ENCODE peak calls at places on chromosome 15, in seven cellular contexts. X, D, Q, O, W, T and P are unnamed samples.

GRCh38 chr15:79849789-79850188 is 47.0 kb downstream of the MTHFS start:
- DNase-seq in T (no peak), X (no peak), W (no peak), D (peak), Q (no peak), O (no peak), P (no peak)

GRCh38 chr15:57236561-57237281 is 139.6 kb upstream of the CGNL1 start:
- DNase-seq in X (no peak), D (no peak), Q (no peak), W (no peak), T (no peak), O (no peak), P (no peak)

GRCh38 chr15:58495836-58496501 is 64.2 kb downstream of the LIPC start:
- DNase-seq in O (no peak), Q (no peak), T (no peak), D (no peak), W (no peak), X (no peak), P (no peak)

GRCh38 chr15:68489426-68489825 is 57.5 kb upstream of the ITGA11 start:
- DNase-seq in Q (no peak), T (no peak), X (no peak), D (no peak), W (no peak), O (no peak), P (no peak)

GRCh38 chr15:44712108-44713005 is 1.0 kb downstream of the B2M start:
- DNase-seq in W (peak), O (no peak), T (peak), D (peak), X (peak), Q (peak), P (peak)

GRCh38 chr15:51377038-51377761 is 35.7 kb downstream of the GLDN start:
- DNase-seq in O (no peak), D (no peak), X (no peak), T (no peak), W (no peak), Q (no peak), P (no peak)

GRCh38 chr15:31465083-31465955 is 138.7 kb downstream of the KLF13 start:
- DNase-seq in W (peak), T (peak), Q (no peak), D (peak), O (no peak), X (no peak), P (no peak)

GRCh38 chr15:58521293-58521991 is 89.7 kb downstream of the LIPC start:
- DNase-seq in D (no peak), T (no peak), O (no peak), W (no peak), X (peak), Q (no peak), P (peak)

GRCh38 chr15:62903437-62903836 is 139.1 kb upstream of the TPM1 start:
- DNase-seq in D (no peak), T (no peak), Q (no peak), X (no peak), W (no peak), O (no peak), P (no peak)

GRCh38 chr15:62889734-62890505 is 152.6 kb upstream of the TPM1 start:
- DNase-seq in D (no peak), Q (no peak), X (no peak), O (no peak), W (no peak), T (no peak), P (no peak)

GRCh38 chr15:31270767-31271166 is 55.9 kb upstream of the KLF13 start:
- DNase-seq in Q (peak), T (peak), X (no peak), O (no peak), W (peak), D (peak), P (no peak)

GRCh38 chr15:64651573-64652260 is 123.7 kb downstream of the RBPMS2 start:
- DNase-seq in X (no peak), D (no peak), T (no peak), Q (no peak), W (no peak), O (no peak), P (no peak)
- TF ChIP-seq POLR2A in X (no peak), D (no peak), T (no peak), Q (no peak), W (no peak), O (no peak), P (no peak)

DNA sequence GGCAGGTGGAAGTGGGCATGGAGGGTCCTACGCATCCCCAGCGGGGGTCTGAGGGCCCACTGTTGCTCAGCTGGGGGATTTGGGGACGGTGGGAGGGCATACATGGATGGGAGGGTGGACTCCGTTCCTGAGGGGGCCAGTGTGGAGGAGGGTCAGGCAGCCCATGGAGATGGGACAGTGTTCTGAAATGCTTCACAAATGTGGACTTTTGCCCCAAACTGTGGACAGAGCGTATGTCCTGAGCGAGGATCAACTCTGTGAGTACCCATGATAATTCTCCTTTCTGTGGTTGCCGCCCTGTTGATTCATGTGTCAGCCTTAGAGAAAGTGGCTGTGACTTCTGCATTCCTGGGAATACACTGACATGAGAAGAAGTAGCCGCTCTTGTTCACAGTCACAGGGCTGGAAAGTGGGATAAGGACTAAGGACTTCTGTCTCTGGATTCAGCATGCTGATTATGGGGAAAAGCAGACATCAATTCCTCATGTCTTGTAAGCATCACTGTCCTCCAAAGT is 33.4 kb downstream of the SMAD3 start:
- DNase-seq in W (no peak), T (no peak), O (no peak), D (no peak), X (no peak), Q (no peak), P (no peak)
- TF ChIP-seq POLR2A in W (no peak), T (no peak), O (no peak), D (no peak), X (no peak), Q (no peak), P (no peak)

DNA sequence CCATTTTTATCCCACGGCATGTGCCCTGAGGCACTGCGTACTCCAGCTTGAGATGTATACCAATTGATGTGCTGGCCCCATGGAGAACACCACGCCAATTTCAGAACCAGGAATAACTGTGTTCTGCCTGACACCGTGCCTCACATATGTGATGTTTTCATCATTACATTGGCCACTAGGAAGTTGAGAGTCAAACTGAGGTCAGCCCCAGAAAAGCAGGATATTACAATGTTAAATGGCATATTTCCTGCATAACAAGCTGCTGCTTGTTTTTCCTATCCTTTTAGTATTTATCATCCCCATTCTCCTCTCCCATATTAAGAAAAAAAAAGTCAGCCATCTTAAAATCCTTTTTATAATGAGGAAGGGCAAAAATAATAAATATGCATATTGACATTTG is 112.8 kb downstream of the UACA start:
- DNase-seq in X (no peak), Q (no peak), W (no peak), O (no peak), T (no peak), D (no peak), P (no peak)
- TF ChIP-seq POLR2A in X (no peak), Q (no peak), W (no peak), O (no peak), T (no peak), D (no peak), P (no peak)

DNA sequence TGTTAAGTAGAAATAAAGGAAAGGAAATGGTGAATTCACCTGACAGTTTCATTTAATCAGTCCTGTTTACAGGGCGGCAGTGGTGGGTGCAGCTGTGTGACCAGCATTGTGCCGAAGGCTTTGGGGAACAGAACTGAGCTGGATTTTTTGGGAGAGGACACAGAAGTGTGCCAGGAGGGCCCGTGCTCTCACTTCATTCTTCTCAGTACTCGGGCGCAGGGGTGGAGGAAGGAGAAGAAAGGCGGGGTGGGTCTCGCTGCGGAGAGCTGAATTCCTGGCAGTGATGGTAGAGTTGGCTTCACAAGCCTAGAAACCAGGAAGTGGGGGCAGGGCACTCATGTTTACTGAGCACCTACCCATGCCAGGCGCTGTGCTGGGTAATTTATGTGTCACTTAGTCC is 64.6 kb downstream of the CRTC3 start:
- DNase-seq in Q (peak), O (no peak), D (peak), X (no peak), T (peak), W (peak), P (no peak)
- TF ChIP-seq POLR2A in Q (no peak), O (no peak), D (peak), X (no peak), T (no peak), W (no peak), P (no peak)

DNA sequence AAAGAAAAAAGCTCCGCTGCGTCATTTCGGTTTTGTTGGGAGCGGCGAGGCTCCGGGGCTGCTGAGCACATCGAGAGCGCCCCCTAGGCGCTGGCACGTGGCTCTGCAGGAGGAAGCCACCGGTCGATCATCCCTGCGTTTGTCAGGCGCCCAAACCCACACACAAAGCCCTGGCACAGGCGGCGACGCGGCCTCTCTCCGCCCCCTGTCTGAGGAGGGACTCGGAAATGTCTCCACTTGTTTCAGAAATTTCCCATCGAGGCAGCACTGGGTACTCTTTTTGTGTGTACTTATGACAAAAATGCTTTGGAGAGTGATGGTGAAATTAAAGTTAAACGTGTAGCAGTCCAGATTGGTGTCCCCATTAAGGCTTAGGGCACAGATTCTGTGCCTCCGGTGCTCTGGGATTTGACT is 407.3 kb upstream of the ONECUT1 start:
- DNase-seq in Q (no peak), O (peak), T (peak), D (peak), X (peak), W (no peak), P (peak)
- TF ChIP-seq POLR2A in Q (no peak), O (no peak), T (no peak), D (no peak), X (no peak), W (no peak), P (no peak)

GRCh38 chr15:73994912-73995622 is 551 bp downstream of the PML start:
- DNase-seq in D (no peak), W (no peak), Q (no peak), T (no peak), X (peak), O (no peak), P (no peak)
- TF ChIP-seq POLR2A in D (no peak), W (no peak), Q (no peak), T (no peak), X (no peak), O (no peak), P (no peak)